ENCODE peak calls at places on chromosomes 6 and 20, in four cellular contexts. Z is HepG2, U is A549, E is K562. C is an unnamed sample.

GRCh38 chr6:71349395-71349794 is 60.8 kb downstream of the OGFRL1 start:
- DNase-seq in Z (peak; percentile 2), U (peak; percentile 26), E (no peak), C (no peak)

GRCh38 chr6:170446841-170447560 is 106.1 kb downstream of the PSMB1 start:
- DNase-seq in Z (no peak), U (no peak), E (no peak), C (no peak)

GRCh38 chr6:163712569-163712966 is 298.1 kb downstream of the QKI start:
- DNase-seq in Z (no peak), U (no peak), E (no peak), C (no peak)

GRCh38 chr6:112501705-112502104 is 154.6 kb downstream of the RFPL4B start:
- DNase-seq in Z (no peak), U (no peak), E (no peak), C (peak; percentile 31)

GRCh38 chr6:144331610-144332009 is 46.5 kb downstream of the UTRN start:
- DNase-seq in Z (no peak), U (peak; percentile 13), E (no peak), C (no peak)

GRCh38 chr6:105678516-105678915 is 275.6 kb upstream of the PREP start:
- DNase-seq in Z (no peak), U (no peak), E (no peak), C (no peak)

GRCh38 chr6:168186438-168186837 is 107.4 kb upstream of the FRMD1 start:
- DNase-seq in Z (no peak), U (no peak), E (no peak), C (no peak)

GRCh38 chr6:25217275-25217674 is 61.9 kb upstream of the CARMIL1 start:
- DNase-seq in Z (no peak), U (no peak), E (no peak), C (no peak)

GRCh38 chr20:46000571-46001145 is 8.1 kb upstream of the MMP9 start:
- DNase-seq in Z (no peak), U (no peak), E (no peak), C (peak; percentile 34)

GRCh38 chr6:80767808-80768207 is 661.3 kb downstream of the BCKDHB start:
- DNase-seq in Z (no peak), U (no peak), E (no peak), C (no peak)

GRCh38 chr6:137214931-137215330 is 4.3 kb downstream of the IFNGR1 start:
- DNase-seq in Z (no peak), U (no peak), E (no peak), C (no peak)

GRCh38 chr6:19562468-19562867 is 274.7 kb upstream of the ID4 start:
- DNase-seq in Z (no peak), U (no peak), E (no peak), C (no peak)

GRCh38 chr20:36030143-36030542 is 61.8 kb downstream of the CNBD2 start:
- DNase-seq in Z (no peak), U (no peak), E (no peak), C (no peak)

GRCh38 chr20:22529150-22530019 is 55.0 kb downstream of the FOXA2 start:
- DNase-seq in Z (no peak), U (no peak), E (no peak), C (no peak)

GRCh38 chr20:647479-648019 is 5.5 kb downstream of the SRXN1 start:
- DNase-seq in Z (no peak), U (no peak), E (no peak), C (no peak)

GRCh38 chr6:110643175-110643574 is 166.8 kb upstream of the SLC22A16 start:
- DNase-seq in Z (no peak), U (no peak), E (no peak), C (no peak)

GRCh38 chr6:37426945-37427510 is 6.0 kb upstream of the CMTR1 start:
- DNase-seq in Z (no peak), U (no peak), E (peak; percentile 67), C (no peak)

GRCh38 chr6:38929560-38929959 is 119.0 kb upstream of the GLP1R start:
- DNase-seq in Z (no peak), U (no peak), E (no peak), C (no peak)

GRCh38 chr6:25053875-25054371 is 118.2 kb upstream of the RIPOR2 start:
- DNase-seq in Z (no peak), U (no peak), E (no peak), C (no peak)

GRCh38 chr20:62922451-62922921 is 3.8 kb downstream of the DIDO1 start:
- DNase-seq in Z (no peak), U (no peak), E (no peak), C (no peak)

GRCh38 chr6:90003069-90003800 is 109.0 kb downstream of the GJA10 start:
- DNase-seq in Z (no peak), U (no peak), E (no peak), C (no peak)

DNA sequence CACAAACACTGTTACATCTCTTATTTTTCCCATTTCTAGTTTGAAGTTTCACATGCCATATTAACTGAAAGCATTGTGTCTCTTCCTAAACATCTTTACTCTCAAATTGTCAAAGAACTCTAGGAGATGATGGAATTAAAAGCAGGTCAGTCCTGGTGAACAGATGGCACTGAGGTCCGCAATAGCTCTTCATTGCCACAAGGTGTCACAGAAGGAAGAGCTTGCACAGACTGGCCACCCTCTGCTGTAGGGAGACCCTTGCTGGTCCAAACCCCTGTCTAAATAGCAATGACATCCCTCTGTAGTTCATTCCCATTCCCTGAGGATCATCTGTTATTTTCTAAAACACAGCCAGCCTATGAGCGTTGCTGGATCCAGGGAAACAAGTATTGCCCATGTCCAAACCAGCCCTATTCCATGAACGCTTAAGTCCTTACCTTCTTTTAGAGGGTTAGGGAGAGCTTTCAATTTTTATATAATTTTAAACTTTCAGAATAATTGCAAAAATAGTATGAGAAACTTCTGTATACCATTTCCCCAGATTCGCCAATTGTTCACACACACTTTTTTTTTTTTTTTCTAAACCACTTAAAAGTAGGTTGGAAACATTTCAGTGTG is 10.1 kb upstream of the HDAC2 start:
- DNase-seq in Z (peak; percentile 45), U (peak; percentile 23), E (peak; percentile 20), C (peak; percentile 60)
- TF ChIP-seq HMGXB4 in Z (no peak), U (no peak), E (no peak), C (no peak)

DNA sequence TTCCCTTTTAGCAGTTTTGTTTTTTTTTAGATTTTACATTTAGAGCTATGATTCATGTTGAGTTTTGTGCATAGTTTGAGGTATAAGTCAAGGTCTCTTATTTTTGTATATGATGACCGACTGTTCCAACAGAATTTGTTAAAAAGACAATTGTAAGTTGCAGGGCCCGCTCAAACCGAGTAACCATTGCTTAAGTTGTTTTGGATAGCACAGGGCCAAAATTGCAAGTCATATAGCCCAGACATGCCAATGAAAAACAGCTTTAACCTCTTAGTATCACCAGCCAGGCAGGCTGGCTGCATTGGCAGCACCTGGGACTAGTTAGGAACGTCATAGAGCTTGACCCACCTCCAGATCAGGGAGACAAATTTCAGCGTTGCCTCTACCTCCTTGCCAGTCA is 47.3 kb downstream of the PFDN4 start:
- DNase-seq in Z (no peak), U (no peak), E (no peak), C (no peak)
- TF ChIP-seq MAX in Z (no peak), U (no peak), E (no peak), C (no peak)

GRCh38 chr6:139153876-139154275 is 19.0 kb downstream of the HECA start:
- DNase-seq in Z (no peak), U (no peak), E (no peak), C (no peak)

GRCh38 chr6:139159016-139159415 is 24.1 kb downstream of the HECA start:
- DNase-seq in Z (no peak), U (no peak), E (no peak), C (no peak)

GRCh38 chr6:139154885-139155547 is 20.1 kb downstream of the HECA start:
- DNase-seq in Z (no peak), U (no peak), E (no peak), C (no peak)

GRCh38 chr6:139156102-139156501 is 21.2 kb downstream of the HECA start:
- DNase-seq in Z (no peak), U (no peak), E (no peak), C (no peak)

GRCh38 chr6:139156571-139156970 is 21.7 kb downstream of the HECA start:
- DNase-seq in Z (no peak), U (no peak), E (no peak), C (no peak)
- TF ChIP-seq HMGXB4 in Z (no peak), U (no peak), E (no peak), C (no peak)

GRCh38 chr6:68777956-68778355 is 142.9 kb downstream of the ADGRB3 start:
- DNase-seq in Z (no peak), U (no peak), E (peak; percentile 57), C (no peak)
- TF ChIP-seq MAX in Z (no peak), U (no peak), E (no peak), C (no peak)

DNA sequence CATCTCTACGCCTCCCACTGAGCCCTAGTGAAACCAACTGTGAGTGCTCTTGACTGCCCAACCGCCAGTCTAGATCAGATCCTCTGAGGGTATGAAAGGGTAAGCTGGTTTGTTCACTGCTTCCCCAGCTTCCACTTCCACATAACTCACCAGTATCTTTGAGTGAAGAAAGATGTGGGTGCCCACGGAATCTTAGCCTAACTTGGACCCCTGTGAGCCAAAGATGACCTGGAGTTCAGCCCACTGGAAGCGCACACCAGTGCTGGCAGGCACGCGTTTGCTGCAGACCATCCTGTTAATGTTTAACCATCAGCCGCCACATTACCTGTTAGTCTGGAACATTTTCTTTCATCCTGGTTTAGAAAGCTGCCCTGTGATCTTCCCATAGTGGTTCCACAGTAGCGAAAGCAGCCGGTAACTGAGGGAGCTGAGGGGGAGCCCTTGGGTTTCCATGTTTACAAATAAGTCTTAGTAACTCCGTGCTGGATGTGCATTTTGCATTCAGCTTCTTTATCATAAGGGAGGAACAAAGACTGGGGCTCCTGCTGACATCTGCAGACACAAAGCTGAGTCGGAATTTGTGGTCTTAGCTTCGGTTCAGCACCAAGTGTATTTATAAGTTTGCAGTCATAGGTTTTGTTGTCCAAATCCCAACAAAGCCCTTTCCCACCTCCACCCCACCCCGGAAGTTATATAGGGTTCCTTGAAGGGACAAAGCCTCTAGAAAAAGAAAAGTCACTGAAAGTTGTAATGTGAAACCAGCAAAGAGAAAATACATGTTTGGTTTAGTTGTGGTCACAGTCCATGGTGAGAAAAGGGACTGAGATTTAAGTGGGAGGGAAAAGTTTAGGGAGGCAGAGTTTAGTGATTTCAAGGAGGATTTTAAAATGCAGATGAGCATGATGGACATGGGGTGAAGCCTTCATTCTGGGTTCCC is 71.0 kb downstream of the SSR1 start:
- DNase-seq in Z (peak; percentile 95), U (no peak), E (no peak), C (no peak)
- TF ChIP-seq HMGXB4 in Z (no peak), U (no peak), E (no peak), C (no peak)